ENCODE peak calls at places on chromosomes 11 and 22, in eight cellular contexts. U is heart left ventricle; J is MM.1S; S is stomach; X is pancreas; A is fibroblast of lung; W is CD8-positive, alpha-beta T cell; R is neuronal stem cell. B is an unnamed sample.

GRCh38 chr11:46916251-46916650 is 2.1 kb downstream of the LRP4 start:
- DNase-seq in W (no peak), R (no peak), U (no peak), A (no peak), J (no peak), X (no peak), S (no peak), B (no peak)

GRCh38 chr11:61919113-61919840 is 1.9 kb upstream of the RAB3IL1 start:
- DNase-seq in J (no peak), S (no peak), U (no peak), W (no peak), X (no peak), A (no peak), R (no peak), B (no peak)

GRCh38 chr11:23573430-23573829 is 713.2 kb upstream of the CCDC179 start:
- DNase-seq in S (no peak), J (peak; percentile 45), W (no peak), U (no peak), X (no peak), A (no peak), R (no peak), B (no peak)

GRCh38 chr11:64340671-64341335 is 799 bp downstream of the CCDC88B start:
- DNase-seq in S (peak; percentile 61), A (no peak), X (peak; percentile 70), J (peak; percentile 37), W (peak; percentile 71), R (peak; percentile 62), U (peak; percentile 56), B (peak; percentile 72)

GRCh38 chr22:19721486-19722172 is 1.7 kb upstream of the GP1BB start:
- DNase-seq in W (no peak), X (no peak), U (no peak), J (no peak), S (no peak), A (no peak), R (no peak), B (no peak)

GRCh38 chr11:27653990-27654758 is 46.1 kb downstream of the BDNF start:
- DNase-seq in U (no peak), W (no peak), A (no peak), J (no peak), S (no peak), X (no peak), R (no peak), B (no peak)

GRCh38 chr11:68010058-68011041 is at the start of gene ALDH3B1:
- DNase-seq in S (peak; percentile 95), W (no peak), J (peak; percentile 66), X (peak; percentile 85), U (peak; percentile 90), R (no peak), A (peak; percentile 91), B (peak; percentile 91)

GRCh38 chr11:93131709-93132108 is 66.1 kb downstream of the SLC36A4 start:
- DNase-seq in A (no peak), S (no peak), J (no peak), U (no peak), W (no peak), X (no peak), R (no peak), B (no peak)

DNA sequence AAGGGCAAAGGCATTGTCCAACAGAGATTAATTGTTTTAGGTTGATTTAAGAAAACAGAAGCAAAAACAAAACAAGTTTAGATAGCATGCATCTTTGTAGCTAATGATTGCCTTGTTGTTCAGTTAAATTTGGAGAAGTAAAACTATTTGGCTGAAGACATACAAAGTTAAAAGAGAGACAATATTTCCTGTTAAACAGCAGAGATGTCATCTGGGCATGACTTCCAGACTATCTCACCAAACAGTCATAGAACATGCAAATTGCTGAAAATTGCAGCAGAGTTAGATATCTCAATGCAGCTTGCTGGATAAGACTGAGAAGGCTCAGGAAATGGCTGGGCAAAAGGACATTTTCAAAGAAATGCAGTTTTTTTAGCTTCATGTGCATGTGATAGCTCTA is 57.5 kb upstream of the PDGFD start:
- DNase-seq in R (no peak), U (no peak), J (no peak), S (no peak), W (no peak), X (no peak), A (no peak), B (no peak)
- H3K36me3 ChIP-seq in R (no peaks in the 10 kb centered on the region), U (no peaks in the 10 kb centered on the region), J (no peaks in the 10 kb centered on the region), S (no peaks in the 10 kb centered on the region), W (no peaks in the 10 kb centered on the region), X (no peaks in the 10 kb centered on the region), A (no peaks in the 10 kb centered on the region), B (no peaks in the 10 kb centered on the region)

DNA sequence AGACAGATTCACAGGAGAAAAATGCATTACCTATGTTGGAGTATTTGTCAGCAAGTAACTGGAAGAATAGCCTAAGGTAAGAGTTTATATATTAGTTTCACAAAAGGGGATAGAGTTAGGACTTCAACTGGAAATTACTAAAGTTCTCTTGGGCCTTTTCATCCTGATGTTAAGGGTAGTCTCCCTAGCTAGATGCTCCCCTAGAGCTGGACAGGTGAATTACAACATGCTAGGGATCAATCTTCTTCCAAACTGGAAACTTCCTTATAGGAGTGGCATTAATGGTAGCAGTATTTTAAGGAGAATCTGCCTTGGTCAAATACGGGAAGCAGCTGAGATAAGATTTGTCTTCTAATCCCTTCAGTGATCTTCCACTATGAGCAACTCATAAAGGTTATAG is 632.8 kb upstream of the RAG2 start:
- DNase-seq in R (no peak), U (no peak), A (no peak), X (no peak), S (no peak), J (no peak), W (no peak), B (no peak)
- H3K36me3 ChIP-seq in R (no peaks in the 10 kb centered on the region), U (no peaks in the 10 kb centered on the region), A (no peaks in the 10 kb centered on the region), X (no peaks in the 10 kb centered on the region), S (no peaks in the 10 kb centered on the region), J (no peaks in the 10 kb centered on the region), W (no peaks in the 10 kb centered on the region), B (no peaks in the 10 kb centered on the region)

GRCh38 chr11:12680246-12680939 is 6.2 kb downstream of the TEAD1 start:
- DNase-seq in R (peak; percentile 85), X (peak; percentile 88), S (peak; percentile 88), W (no peak), A (peak; percentile 95), U (peak; percentile 89), J (peak; percentile 76), B (peak; percentile 92)

GRCh38 chr11:12678092-12678491 is 3.9 kb downstream of the TEAD1 start:
- DNase-seq in W (no peak), R (no peak), J (no peak), U (no peak), A (no peak), S (no peak), X (no peak), B (no peak)

GRCh38 chr11:12680940-12681258 is 6.7 kb downstream of the TEAD1 start:
- DNase-seq in X (no peak), R (no peak), S (no peak), U (no peak), W (no peak), J (no peak), A (no peak), B (no peak)

GRCh38 chr11:12678991-12679390 is 4.8 kb downstream of the TEAD1 start:
- DNase-seq in A (no peak), U (no peak), J (no peak), W (no peak), X (no peak), R (no peak), S (no peak), B (no peak)

GRCh38 chr11:12679471-12679870 is 5.2 kb downstream of the TEAD1 start:
- DNase-seq in R (no peak), U (no peak), X (no peak), J (no peak), A (no peak), S (no peak), W (no peak), B (no peak)
- H3K36me3 ChIP-seq in R (peaks cover 36% of the 10 kb centered on the region), U (no peaks in the 10 kb centered on the region), X (no peaks in the 10 kb centered on the region), J (no peaks in the 10 kb centered on the region), A (peaks cover 4% of the 10 kb centered on the region), S (no peaks in the 10 kb centered on the region), W (no peaks in the 10 kb centered on the region), B (no peaks in the 10 kb centered on the region)

DNA sequence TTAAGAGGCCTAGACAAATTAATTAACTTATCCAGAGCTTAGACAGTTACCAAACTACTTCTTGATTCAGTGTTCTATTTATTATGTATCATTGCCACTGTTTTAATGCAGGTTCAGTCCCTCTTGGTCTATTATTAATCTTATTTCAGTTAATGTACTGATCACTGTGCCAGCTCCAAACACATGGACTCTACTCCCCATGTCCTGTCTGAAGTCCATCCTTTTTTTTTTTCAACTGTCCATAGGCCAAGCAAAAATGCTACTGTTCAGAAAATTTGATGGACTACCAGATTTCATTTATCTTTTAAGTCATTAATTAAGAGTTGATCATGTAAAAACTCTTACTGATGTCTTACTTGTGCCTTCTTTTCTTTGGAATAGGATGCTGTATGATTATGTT is 11.9 kb downstream of the POLD3 start:
- DNase-seq in J (no peak), R (no peak), S (no peak), X (no peak), W (no peak), A (no peak), U (no peak), B (no peak)
- H3K36me3 ChIP-seq in J (no peaks in the 10 kb centered on the region), R (peaks cover 95% of the 10 kb centered on the region), S (peaks cover 42% of the 10 kb centered on the region), X (no peaks in the 10 kb centered on the region), W (peaks cover 4% of the 10 kb centered on the region), A (no peaks in the 10 kb centered on the region), U (peaks cover 37% of the 10 kb centered on the region), B (no peaks in the 10 kb centered on the region)

DNA sequence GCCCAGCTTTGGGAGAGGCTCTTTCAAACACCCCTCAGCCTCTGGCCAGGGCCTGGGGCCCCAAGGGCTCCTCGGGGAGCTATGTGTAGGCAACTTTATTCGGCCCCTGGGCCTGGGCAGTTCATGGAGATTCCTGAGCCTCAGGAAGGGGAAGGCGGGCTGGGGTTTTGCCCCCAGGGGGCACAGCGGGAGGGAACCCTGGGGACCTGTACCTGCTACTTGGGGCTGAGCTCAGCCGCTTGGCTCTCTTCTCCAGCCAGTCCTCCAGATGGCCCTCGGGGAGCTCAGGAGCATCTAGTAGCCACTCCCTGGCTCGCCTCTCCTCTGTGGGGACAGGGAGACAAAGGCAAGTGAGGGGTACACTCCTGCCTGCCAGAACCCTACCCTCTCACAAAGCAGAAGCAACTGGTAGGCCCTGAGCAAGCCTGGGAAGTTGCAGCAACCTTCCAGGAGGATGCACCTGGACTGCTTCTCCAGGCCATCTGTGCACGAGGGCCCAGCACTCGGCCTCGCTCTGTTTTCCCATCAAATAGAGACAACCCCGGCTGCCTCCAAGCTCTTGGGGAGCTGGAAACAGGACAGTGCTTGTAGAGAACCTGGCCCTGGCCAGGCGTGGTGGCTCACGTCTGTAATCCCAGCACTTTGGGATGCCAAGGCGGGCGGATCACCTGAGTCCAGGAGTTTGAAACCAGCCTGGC is 18.5 kb downstream of the CABP7 start:
- DNase-seq in W (no peak), J (no peak), X (no peak), A (no peak), S (no peak), R (no peak), U (no peak), B (no peak)
- H3K36me3 ChIP-seq in W (no peaks in the 10 kb centered on the region), J (no peaks in the 10 kb centered on the region), X (no peaks in the 10 kb centered on the region), A (no peaks in the 10 kb centered on the region), S (peaks cover 82% of the 10 kb centered on the region), R (no peaks in the 10 kb centered on the region), U (peaks cover 35% of the 10 kb centered on the region), B (no peaks in the 10 kb centered on the region)